ENCODE peak calls at places on chromosomes 2 and 18, in nine cellular contexts. T is AG04450; F is HuH-7.5; R is activated CD4-positive, alpha-beta T cell treated with anti-CD3 and anti-CD28 coated beads, Interleukin-2, amount 50 U/mL, for 48 hours; Y is cardiac septum; A is Calu3; N is endothelial cell; Q is activated T-cell treated with anti-CD3 and anti-CD28 coated beads for 1 hour; Z is HS-27A. D is an unnamed sample.

GRCh38 chr2:65071499-65072180 is 15.4 kb downstream of the CEP68 start:
- DNase-seq in T (no peak), F (no peak), R (no peak), Y (no peak), A (no peak), N (peak; percentile 28), Q (no peak), Z (no peak), D (no peak)

GRCh38 chr2:106158871-106159270 is 35.2 kb downstream of the UXS1 start:
- DNase-seq in T (no peak), F (no peak), R (no peak), Y (no peak), A (no peak), N (no peak), Q (no peak), Z (no peak), D (no peak)

GRCh38 chr2:156037472-156037871 is 295.0 kb downstream of the NR4A2 start:
- DNase-seq in T (no peak), F (peak; percentile 16), R (no peak), Y (no peak), A (no peak), N (no peak), Q (no peak), Z (no peak), D (no peak)

GRCh38 chr18:54223568-54224241 is 764 bp downstream of the MBD2 start:
- DNase-seq in T (peak; percentile 80), F (no peak), R (peak; percentile 73), Y (no peak), A (peak; percentile 46), N (peak; percentile 18), Q (no peak), Z (peak; percentile 58), D (peak; percentile 87)

GRCh38 chr2:118387509-118387908 is 299.2 kb downstream of the INSIG2 start:
- DNase-seq in T (peak; percentile 33), F (no peak), R (no peak), Y (no peak), A (no peak), N (no peak), Q (no peak), Z (peak; percentile 66), D (peak; percentile 72)

GRCh38 chr2:28342081-28342967 is 50.3 kb upstream of the FOSL2 start:
- DNase-seq in T (peak; percentile 47), F (no peak), R (no peak), Y (no peak), A (no peak), N (no peak), Q (no peak), Z (no peak), D (peak; percentile 74)

GRCh38 chr18:24322594-24323136 is 75.0 kb downstream of the OSBPL1A start:
- DNase-seq in T (no peak), F (no peak), R (no peak), Y (no peak), A (no peak), N (no peak), Q (no peak), Z (peak; percentile 39), D (peak; percentile 47)

GRCh38 chr2:110731064-110731463 is 1.3 kb upstream of the ACOXL start:
- DNase-seq in T (no peak), F (no peak), R (no peak), Y (no peak), A (no peak), N (no peak), Q (no peak), Z (no peak), D (no peak)

GRCh38 chr2:42025151-42025582 is 22.7 kb upstream of the PKDCC start:
- DNase-seq in T (peak; percentile 15), F (no peak), R (no peak), Y (no peak), A (no peak), N (peak; percentile 26), Q (no peak), Z (no peak), D (no peak)

GRCh38 chr2:177753682-177754475 is 318.7 kb downstream of the PDE11A start:
- DNase-seq in T (peak; percentile 41), F (no peak), R (no peak), Y (no peak), A (no peak), N (peak; percentile 28), Q (no peak), Z (peak; percentile 5), D (peak; percentile 45)

GRCh38 chr18:9022397-9023170 is 79.9 kb upstream of the NDUFV2 start:
- DNase-seq in T (no peak), F (no peak), R (no peak), Y (no peak), A (no peak), N (no peak), Q (no peak), Z (no peak), D (no peak)

GRCh38 chr18:55781481-55781957 is 193.5 kb upstream of the TCF4 start:
- DNase-seq in T (no peak), F (peak; percentile 34), R (no peak), Y (no peak), A (peak; percentile 40), N (peak; percentile 63), Q (no peak), Z (no peak), D (no peak)

GRCh38 chr2:188422726-188423125 is 131.1 kb downstream of the GULP1 start:
- DNase-seq in T (no peak), F (no peak), R (no peak), Y (no peak), A (no peak), N (no peak), Q (no peak), Z (no peak), D (no peak)

GRCh38 chr2:233162770-233163169 is 88.7 kb upstream of the ATG16L1 start:
- DNase-seq in T (no peak), F (no peak), R (no peak), Y (no peak), A (no peak), N (no peak), Q (no peak), Z (no peak), D (no peak)

GRCh38 chr2:42132066-42132965 is 36.8 kb upstream of the EML4 start:
- DNase-seq in T (peak; percentile 77), F (no peak), R (no peak), Y (no peak), A (no peak), N (no peak), Q (no peak), Z (peak; percentile 83), D (peak; percentile 89)

GRCh38 chr2:221477697-221478096 is 94.4 kb downstream of the EPHA4 start:
- DNase-seq in T (no peak), F (no peak), R (no peak), Y (no peak), A (no peak), N (no peak), Q (no peak), Z (no peak), D (no peak)

GRCh38 chr2:74835831-74836674 is 2.1 kb downstream of the HK2 start:
- DNase-seq in T (no peak), F (peak; percentile 60), R (no peak), Y (no peak), A (no peak), N (no peak), Q (no peak), Z (no peak), D (no peak)

GRCh38 chr2:211996857-211997256 is 541.7 kb downstream of the ERBB4 start:
- DNase-seq in T (no peak), F (no peak), R (no peak), Y (no peak), A (no peak), N (no peak), Q (no peak), Z (no peak), D (no peak)

D was measured in AG09309.